ENCODE peak calls at places on chromosomes 5 and 9, in four cellular contexts. X, Z, K and V are unnamed samples.
A peak's percentile ranks its signal among the peaks of the same experiment; 100 is the strongest.

GRCh38 chr5:33933723-33934544 is 2.3 kb upstream of the RXFP3 start:
- DNase-seq in X (no peak), Z (no peak), K (no peak), V (no peak)

GRCh38 chr5:160262665-160263064 is 33.4 kb downstream of the FABP6 start:
- DNase-seq in X (no peak), Z (no peak), K (no peak), V (no peak)

GRCh38 chr5:132070460-132071337 is 2.9 kb upstream of the CSF2 start:
- DNase-seq in X (no peak), Z (no peak), K (peak; percentile 52), V (no peak)

GRCh38 chr9:15121591-15121990 is 185.4 kb downstream of the TTC39B start:
- DNase-seq in X (no peak), Z (no peak), K (no peak), V (no peak)

GRCh38 chr9:5920860-5921328 is 30.2 kb downstream of the MLANA start:
- DNase-seq in X (no peak), Z (no peak), K (no peak), V (peak; percentile 22)

GRCh38 chr5:8842906-8843590 is 702.8 kb downstream of the SEMA5A start:
- DNase-seq in X (peak; percentile 6), Z (no peak), K (no peak), V (no peak)

GRCh38 chr5:146706321-146706972 is 172.1 kb downstream of the PPP2R2B start:
- DNase-seq in X (no peak), Z (peak; percentile 71), K (no peak), V (no peak)

GRCh38 chr5:95973793-95974325 is 12.2 kb upstream of the ELL2 start:
- DNase-seq in X (no peak), Z (no peak), K (no peak), V (peak; percentile 7)

GRCh38 chr9:36725777-36726356 is 153.2 kb downstream of the MELK start:
- DNase-seq in X (no peak), Z (peak; percentile 79), K (no peak), V (no peak)

GRCh38 chr5:104241051-104241450 is 678.5 kb upstream of the NUDT12 start:
- DNase-seq in X (no peak), Z (no peak), K (no peak), V (no peak)

GRCh38 chr5:43647789-43648188 is 44.8 kb downstream of the NNT start:
- DNase-seq in X (no peak), Z (no peak), K (no peak), V (no peak)

GRCh38 chr9:114495992-114496391 is 9.3 kb downstream of the WHRN start:
- DNase-seq in X (no peak), Z (no peak), K (no peak), V (no peak)

GRCh38 chr5:43485406-43485805 is 1.7 kb upstream of the TMEM267 start:
- DNase-seq in X (peak; percentile 11), Z (no peak), K (no peak), V (no peak)